ENCODE peak calls at places on chromosomes 12 and 14, in eight cellular contexts. One of them, this sample, is unnamed. For H3K9me3, the result is how much of the 10 kb centered on the place peaks cover.

GRCh38 chr12:50665170-50665569 is 98.7 kb upstream of the ATF1 start:
- DNase-seq in left ventricle myocardium inferior: no peak
- DNase-seq in fibroblast of lung: no peak
- DNase-seq in AG04450: no peak
- DNase-seq in cardiac muscle cell: no peak
- DNase-seq in IMR-90: no peak
- DNase-seq in neural progenitor cell: no peak
- DNase-seq in stomach: no peak
- DNase-seq in this sample: no peak

GRCh38 chr14:93033983-93034670 is 81.6 kb downstream of the ITPK1 start:
- DNase-seq in stomach: no peak
- DNase-seq in fibroblast of lung: no peak
- DNase-seq in AG04450: no peak
- DNase-seq in left ventricle myocardium inferior: no peak
- DNase-seq in cardiac muscle cell: peak
- DNase-seq in neural progenitor cell: peak
- DNase-seq in IMR-90: no peak
- DNase-seq in this sample: no peak

GRCh38 chr14:54568821-54569591 is 2.1 kb downstream of the SAMD4A start:
- DNase-seq in AG04450: no peak
- DNase-seq in IMR-90: peak
- DNase-seq in cardiac muscle cell: peak
- DNase-seq in fibroblast of lung: peak
- DNase-seq in left ventricle myocardium inferior: peak
- DNase-seq in stomach: no peak
- DNase-seq in neural progenitor cell: peak
- DNase-seq in this sample: no peak

GRCh38 chr14:70333289-70333688 is 26.2 kb downstream of the COX16 start:
- DNase-seq in cardiac muscle cell: no peak
- DNase-seq in AG04450: no peak
- DNase-seq in stomach: no peak
- DNase-seq in fibroblast of lung: no peak
- DNase-seq in neural progenitor cell: no peak
- DNase-seq in left ventricle myocardium inferior: no peak
- DNase-seq in IMR-90: no peak
- DNase-seq in this sample: no peak

GRCh38 chr14:72480465-72481243 is 413.2 kb downstream of the DPF3 start:
- DNase-seq in AG04450: no peak
- DNase-seq in IMR-90: peak
- DNase-seq in cardiac muscle cell: no peak
- DNase-seq in neural progenitor cell: no peak
- DNase-seq in fibroblast of lung: no peak
- DNase-seq in left ventricle myocardium inferior: no peak
- DNase-seq in stomach: no peak
- DNase-seq in this sample: no peak

GRCh38 chr12:100826323-100826722 is 31.7 kb downstream of the ANO4 start:
- DNase-seq in left ventricle myocardium inferior: peak
- DNase-seq in cardiac muscle cell: peak
- DNase-seq in neural progenitor cell: peak
- DNase-seq in AG04450: peak
- DNase-seq in IMR-90: peak
- DNase-seq in fibroblast of lung: peak
- DNase-seq in stomach: peak
- DNase-seq in this sample: peak

GRCh38 chr12:51371295-51371953 is 19.8 kb downstream of the GALNT6 start:
- DNase-seq in cardiac muscle cell: peak
- DNase-seq in neural progenitor cell: peak
- DNase-seq in left ventricle myocardium inferior: peak
- DNase-seq in AG04450: peak
- DNase-seq in stomach: peak
- DNase-seq in fibroblast of lung: peak
- DNase-seq in IMR-90: peak
- DNase-seq in this sample: peak

GRCh38 chr12:80056845-80057244 is 42.5 kb upstream of the OTOGL start:
- DNase-seq in AG04450: no peak
- DNase-seq in IMR-90: no peak
- DNase-seq in cardiac muscle cell: no peak
- DNase-seq in left ventricle myocardium inferior: no peak
- DNase-seq in neural progenitor cell: no peak
- DNase-seq in stomach: peak
- DNase-seq in fibroblast of lung: peak
- DNase-seq in this sample: no peak

GRCh38 chr12:22539055-22539454 is 5.3 kb downstream of the C2CD5 start:
- DNase-seq in AG04450: no peak
- DNase-seq in stomach: no peak
- DNase-seq in IMR-90: no peak
- DNase-seq in left ventricle myocardium inferior: no peak
- DNase-seq in neural progenitor cell: no peak
- DNase-seq in fibroblast of lung: no peak
- DNase-seq in cardiac muscle cell: no peak
- DNase-seq in this sample: no peak

GRCh38 chr14:60965402-60965801 is 15.5 kb downstream of the TRMT5 start:
- DNase-seq in IMR-90: peak
- DNase-seq in stomach: no peak
- DNase-seq in neural progenitor cell: no peak
- DNase-seq in AG04450: peak
- DNase-seq in left ventricle myocardium inferior: no peak
- DNase-seq in fibroblast of lung: peak
- DNase-seq in cardiac muscle cell: no peak
- DNase-seq in this sample: no peak

GRCh38 chr12:49637401-49637800 is 14.0 kb downstream of the PRPF40B start:
- DNase-seq in left ventricle myocardium inferior: no peak
- DNase-seq in neural progenitor cell: peak
- DNase-seq in fibroblast of lung: no peak
- DNase-seq in stomach: no peak
- DNase-seq in AG04450: no peak
- DNase-seq in IMR-90: no peak
- DNase-seq in cardiac muscle cell: peak
- DNase-seq in this sample: no peak

GRCh38 chr12:11814362-11814761 is 164.9 kb downstream of the ETV6 start:
- DNase-seq in stomach: no peak
- DNase-seq in IMR-90: peak
- DNase-seq in cardiac muscle cell: no peak
- DNase-seq in left ventricle myocardium inferior: no peak
- DNase-seq in fibroblast of lung: peak
- DNase-seq in neural progenitor cell: no peak
- DNase-seq in AG04450: peak
- DNase-seq in this sample: no peak

GRCh38 chr12:25745281-25745680 is 192.2 kb upstream of the LMNTD1 start:
- DNase-seq in AG04450: no peak
- DNase-seq in neural progenitor cell: no peak
- DNase-seq in fibroblast of lung: no peak
- DNase-seq in IMR-90: no peak
- DNase-seq in cardiac muscle cell: no peak
- DNase-seq in left ventricle myocardium inferior: no peak
- DNase-seq in stomach: no peak
- DNase-seq in this sample: no peak

GRCh38 chr14:68402525-68403101 is 390.3 kb downstream of the ZFP36L1 start:
- DNase-seq in AG04450: no peak
- DNase-seq in cardiac muscle cell: no peak
- DNase-seq in stomach: no peak
- DNase-seq in neural progenitor cell: no peak
- DNase-seq in IMR-90: no peak
- DNase-seq in fibroblast of lung: no peak
- DNase-seq in left ventricle myocardium inferior: no peak
- DNase-seq in this sample: no peak

GRCh38 chr12:5806376-5807089 is 138.5 kb downstream of the ANO2 start:
- DNase-seq in left ventricle myocardium inferior: no peak
- DNase-seq in cardiac muscle cell: no peak
- DNase-seq in fibroblast of lung: peak
- DNase-seq in neural progenitor cell: no peak
- DNase-seq in AG04450: no peak
- DNase-seq in stomach: no peak
- DNase-seq in IMR-90: peak
- DNase-seq in this sample: no peak

GRCh38 chr12:57845478-57846284 is 848 bp downstream of the CTDSP2 start:
- DNase-seq in cardiac muscle cell: peak
- DNase-seq in left ventricle myocardium inferior: peak
- DNase-seq in AG04450: no peak
- DNase-seq in stomach: peak
- DNase-seq in IMR-90: no peak
- DNase-seq in neural progenitor cell: peak
- DNase-seq in fibroblast of lung: peak
- DNase-seq in this sample: peak

GRCh38 chr12:27973487-27973890 is 956 bp upstream of the PTHLH start:
- DNase-seq in fibroblast of lung: no peak
- DNase-seq in cardiac muscle cell: no peak
- DNase-seq in IMR-90: peak
- DNase-seq in neural progenitor cell: no peak
- DNase-seq in stomach: no peak
- DNase-seq in AG04450: no peak
- DNase-seq in left ventricle myocardium inferior: no peak
- DNase-seq in this sample: no peak

DNA sequence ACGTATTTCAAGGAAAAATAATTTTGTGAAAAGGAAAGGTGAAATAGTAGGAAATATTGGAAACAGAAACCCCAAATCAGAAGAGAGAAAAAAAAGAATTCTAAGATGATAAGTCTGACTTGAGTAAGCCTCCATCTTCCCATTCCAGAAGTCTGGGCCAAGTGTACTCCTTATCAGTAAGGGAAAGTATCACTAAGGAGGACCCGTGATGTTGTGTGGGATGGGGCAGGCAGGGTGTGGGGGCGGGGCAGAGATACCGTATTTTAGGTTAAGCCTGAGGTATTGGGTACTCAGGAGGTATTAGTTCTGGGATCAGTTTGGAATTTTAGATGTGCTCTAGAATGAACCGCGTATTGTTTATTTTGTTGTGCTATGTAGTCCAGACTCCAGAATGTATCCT is 33.8 kb upstream of the PSMA6 start:
- DNase-seq in fibroblast of lung: no peak
- DNase-seq in stomach: no peak
- DNase-seq in AG04450: no peak
- DNase-seq in neural progenitor cell: no peak
- DNase-seq in left ventricle myocardium inferior: no peak
- DNase-seq in IMR-90: no peak
- DNase-seq in cardiac muscle cell: no peak
- DNase-seq in this sample: no peak
- TF ChIP-seq CTCF in fibroblast of lung: no peak
- TF ChIP-seq CTCF in stomach: no peak
- TF ChIP-seq CTCF in AG04450: no peak
- TF ChIP-seq CTCF in neural progenitor cell: no peak
- TF ChIP-seq CTCF in left ventricle myocardium inferior: no peak
- TF ChIP-seq CTCF in IMR-90: no peak
- TF ChIP-seq CTCF in cardiac muscle cell: no peak
- TF ChIP-seq CTCF in this sample: no peak

GRCh38 chr12:128783129-128783574 is 40.6 kb downstream of the SLC15A4 start:
- DNase-seq in stomach: no peak
- DNase-seq in AG04450: no peak
- DNase-seq in IMR-90: peak
- DNase-seq in neural progenitor cell: no peak
- DNase-seq in fibroblast of lung: peak
- DNase-seq in cardiac muscle cell: no peak
- DNase-seq in left ventricle myocardium inferior: no peak
- DNase-seq in this sample: no peak
- H3K9me3 ChIP-seq in stomach: under half
- H3K9me3 ChIP-seq in AG04450: under half
- H3K9me3 ChIP-seq in IMR-90: under half
- H3K9me3 ChIP-seq in neural progenitor cell: under half
- H3K9me3 ChIP-seq in fibroblast of lung: under half
- H3K9me3 ChIP-seq in cardiac muscle cell: under half
- H3K9me3 ChIP-seq in left ventricle myocardium inferior: under half
- H3K9me3 ChIP-seq in this sample: under half

GRCh38 chr14:59630281-59630963 is 53.8 kb upstream of the CCDC175 start:
- DNase-seq in left ventricle myocardium inferior: no peak
- DNase-seq in fibroblast of lung: peak
- DNase-seq in cardiac muscle cell: peak
- DNase-seq in AG04450: no peak
- DNase-seq in IMR-90: no peak
- DNase-seq in neural progenitor cell: peak
- DNase-seq in stomach: no peak
- DNase-seq in this sample: peak

GRCh38 chr14:59629384-59630158 is 53.0 kb upstream of the CCDC175 start:
- DNase-seq in cardiac muscle cell: no peak
- DNase-seq in AG04450: no peak
- DNase-seq in left ventricle myocardium inferior: no peak
- DNase-seq in fibroblast of lung: no peak
- DNase-seq in IMR-90: no peak
- DNase-seq in neural progenitor cell: no peak
- DNase-seq in stomach: no peak
- DNase-seq in this sample: no peak

GRCh38 chr14:59634617-59635016 is 58.0 kb upstream of the CCDC175 start:
- DNase-seq in cardiac muscle cell: no peak
- DNase-seq in stomach: no peak
- DNase-seq in left ventricle myocardium inferior: no peak
- DNase-seq in neural progenitor cell: no peak
- DNase-seq in IMR-90: no peak
- DNase-seq in fibroblast of lung: no peak
- DNase-seq in AG04450: no peak
- DNase-seq in this sample: no peak

GRCh38 chr14:59631237-59631636 is 54.6 kb upstream of the CCDC175 start:
- DNase-seq in neural progenitor cell: peak
- DNase-seq in AG04450: no peak
- DNase-seq in stomach: no peak
- DNase-seq in cardiac muscle cell: no peak
- DNase-seq in fibroblast of lung: no peak
- DNase-seq in left ventricle myocardium inferior: no peak
- DNase-seq in IMR-90: no peak
- DNase-seq in this sample: no peak

GRCh38 chr14:59632381-59632780 is 55.8 kb upstream of the CCDC175 start:
- DNase-seq in left ventricle myocardium inferior: no peak
- DNase-seq in neural progenitor cell: peak
- DNase-seq in fibroblast of lung: peak
- DNase-seq in stomach: peak
- DNase-seq in cardiac muscle cell: peak
- DNase-seq in AG04450: no peak
- DNase-seq in IMR-90: peak
- DNase-seq in this sample: no peak
- TF ChIP-seq CTCF in left ventricle myocardium inferior: peak
- TF ChIP-seq CTCF in neural progenitor cell: peak
- TF ChIP-seq CTCF in fibroblast of lung: peak
- TF ChIP-seq CTCF in stomach: peak
- TF ChIP-seq CTCF in cardiac muscle cell: peak
- TF ChIP-seq CTCF in AG04450: peak
- TF ChIP-seq CTCF in IMR-90: peak
- TF ChIP-seq CTCF in this sample: peak

GRCh38 chr14:106390947-106391346 is 864.6 kb downstream of the TMEM121 start:
- DNase-seq in stomach: no peak
- DNase-seq in cardiac muscle cell: no peak
- DNase-seq in AG04450: no peak
- DNase-seq in left ventricle myocardium inferior: no peak
- DNase-seq in neural progenitor cell: no peak
- DNase-seq in fibroblast of lung: no peak
- DNase-seq in IMR-90: no peak
- DNase-seq in this sample: no peak

GRCh38 chr14:106395460-106396050 is 869.2 kb downstream of the TMEM121 start:
- DNase-seq in IMR-90: no peak
- DNase-seq in cardiac muscle cell: no peak
- DNase-seq in left ventricle myocardium inferior: no peak
- DNase-seq in neural progenitor cell: no peak
- DNase-seq in AG04450: no peak
- DNase-seq in stomach: no peak
- DNase-seq in fibroblast of lung: no peak
- DNase-seq in this sample: no peak

GRCh38 chr14:106396999-106397398 is 870.6 kb downstream of the TMEM121 start:
- DNase-seq in left ventricle myocardium inferior: no peak
- DNase-seq in neural progenitor cell: no peak
- DNase-seq in stomach: no peak
- DNase-seq in IMR-90: no peak
- DNase-seq in AG04450: no peak
- DNase-seq in cardiac muscle cell: no peak
- DNase-seq in fibroblast of lung: no peak
- DNase-seq in this sample: no peak

GRCh38 chr14:106390401-106390800 is 864.0 kb downstream of the TMEM121 start:
- DNase-seq in cardiac muscle cell: no peak
- DNase-seq in stomach: no peak
- DNase-seq in fibroblast of lung: no peak
- DNase-seq in AG04450: no peak
- DNase-seq in IMR-90: no peak
- DNase-seq in neural progenitor cell: no peak
- DNase-seq in left ventricle myocardium inferior: no peak
- DNase-seq in this sample: no peak

GRCh38 chr14:106393742-106394141 is 867.4 kb downstream of the TMEM121 start:
- DNase-seq in left ventricle myocardium inferior: no peak
- DNase-seq in stomach: no peak
- DNase-seq in cardiac muscle cell: no peak
- DNase-seq in AG04450: no peak
- DNase-seq in neural progenitor cell: no peak
- DNase-seq in fibroblast of lung: no peak
- DNase-seq in IMR-90: no peak
- DNase-seq in this sample: no peak
- H3K9me3 ChIP-seq in left ventricle myocardium inferior: under half
- H3K9me3 ChIP-seq in stomach: under half
- H3K9me3 ChIP-seq in cardiac muscle cell: under half
- H3K9me3 ChIP-seq in AG04450: half or more
- H3K9me3 ChIP-seq in neural progenitor cell: under half
- H3K9me3 ChIP-seq in fibroblast of lung: under half
- H3K9me3 ChIP-seq in IMR-90: under half
- H3K9me3 ChIP-seq in this sample: under half

This sample was measured in left lung.